ENCODE peak calls at places on chromosomes 6 and 20, in four cellular contexts. D, W, S and A are unnamed samples.

GRCh38 chr6:52534363-52534762 is 42.5 kb downstream of the TRAM2 start:
- DNase-seq in D (no peak), W (no peak), S (no peak), A (no peak)

GRCh38 chr6:138403801-138404665 is at the start of gene HEBP2:
- DNase-seq in D (peak), W (peak), S (peak), A (peak)

GRCh38 chr6:131803007-131803769 is 4.6 kb upstream of the ENPP1 start:
- DNase-seq in D (no peak), W (no peak), S (no peak), A (no peak)

GRCh38 chr6:20334961-20335360 is 66.7 kb upstream of the E2F3 start:
- DNase-seq in D (no peak), W (no peak), S (no peak), A (no peak)

GRCh38 chr6:113879186-113880096 is 22.3 kb downstream of the MARCKS start:
- DNase-seq in D (no peak), W (peak), S (peak), A (no peak)

GRCh38 chr6:1729133-1729751 is 119.5 kb downstream of the FOXC1 start:
- DNase-seq in D (no peak), W (peak), S (peak), A (no peak)

GRCh38 chr6:5956939-5957338 is 49.8 kb downstream of the NRN1 start:
- DNase-seq in D (no peak), W (no peak), S (no peak), A (no peak)

GRCh38 chr6:36404164-36404563 is 16.7 kb upstream of the ETV7 start:
- DNase-seq in D (no peak), W (no peak), S (no peak), A (no peak)

GRCh38 chr20:33566781-33567603 is 77.1 kb downstream of the CBFA2T2 start:
- DNase-seq in D (no peak), W (no peak), S (peak), A (no peak)

GRCh38 chr20:50070361-50070760 is 42.6 kb downstream of the UBE2V1 start:
- DNase-seq in D (no peak), W (no peak), S (no peak), A (no peak)

GRCh38 chr6:116434056-116434725 is 27.0 kb upstream of the CALHM6 start:
- DNase-seq in D (no peak), W (no peak), S (no peak), A (no peak)

GRCh38 chr6:78910611-78911134 is 43.3 kb downstream of the IRAK1BP1 start:
- DNase-seq in D (no peak), W (peak), S (no peak), A (no peak)

GRCh38 chr6:24864345-24864744 is 65.6 kb upstream of the ARMH2 start:
- DNase-seq in D (no peak), W (no peak), S (peak), A (peak)

GRCh38 chr20:15224199-15224598 is 886.8 kb upstream of the FLRT3 start:
- DNase-seq in D (no peak), W (no peak), S (no peak), A (no peak)

GRCh38 chr6:39224058-39224457 is 5.2 kb downstream of the KCNK5 start:
- DNase-seq in D (no peak), W (no peak), S (no peak), A (peak)

GRCh38 chr20:20184149-20184548 is 131.8 kb downstream of the CFAP61 start:
- DNase-seq in D (no peak), W (no peak), S (no peak), A (no peak)